ENCODE peak calls at places on chromosome 21, in ten cellular contexts. One of them, this sample, is unnamed.

GRCh38 chr21:45519182-45519581 is 23.1 kb downstream of the SLC19A1 start:
- DNase-seq in neural crest cell: no peak
- DNase-seq in pancreas: no peak
- DNase-seq in GM18507: no peak
- DNase-seq in cardiac fibroblast: no peak
- DNase-seq in stimulated activated CD4-positive, alpha-beta T cell treated with anti-CD3 and anti-CD28 coated beads, Interleukin-2, amount 100 ng/mL, for 48 hours: no peak
- DNase-seq in HEK293T: no peak
- DNase-seq in NCI-H1694 treated with DMSO at 0.1 percent for 48 hours: no peak
- DNase-seq in GM13976: no peak
- DNase-seq in NCI-H1092: no peak
- DNase-seq in this sample: no peak

GRCh38 chr21:34796518-34797201 is 127.9 kb downstream of the CLIC6 start:
- DNase-seq in neural crest cell: no peak
- DNase-seq in pancreas: no peak
- DNase-seq in GM18507: no peak
- DNase-seq in cardiac fibroblast: no peak
- DNase-seq in stimulated activated CD4-positive, alpha-beta T cell treated with anti-CD3 and anti-CD28 coated beads, Interleukin-2, amount 100 ng/mL, for 48 hours: no peak
- DNase-seq in HEK293T: no peak
- DNase-seq in NCI-H1694 treated with DMSO at 0.1 percent for 48 hours: no peak
- DNase-seq in GM13976: no peak
- DNase-seq in NCI-H1092: peak; percentile 15
- DNase-seq in this sample: no peak

GRCh38 chr21:38760017-38760761 is 45.5 kb upstream of the ETS2 start:
- DNase-seq in neural crest cell: no peak
- DNase-seq in pancreas: no peak
- DNase-seq in GM18507: no peak
- DNase-seq in cardiac fibroblast: no peak
- DNase-seq in stimulated activated CD4-positive, alpha-beta T cell treated with anti-CD3 and anti-CD28 coated beads, Interleukin-2, amount 100 ng/mL, for 48 hours: no peak
- DNase-seq in HEK293T: no peak
- DNase-seq in NCI-H1694 treated with DMSO at 0.1 percent for 48 hours: no peak
- DNase-seq in GM13976: no peak
- DNase-seq in NCI-H1092: no peak
- DNase-seq in this sample: no peak

GRCh38 chr21:30831194-30831765 is 1.7 kb upstream of the KRTAP7-1 start:
- DNase-seq in neural crest cell: peak; percentile 12
- DNase-seq in pancreas: no peak
- DNase-seq in GM18507: no peak
- DNase-seq in cardiac fibroblast: peak; percentile 22
- DNase-seq in stimulated activated CD4-positive, alpha-beta T cell treated with anti-CD3 and anti-CD28 coated beads, Interleukin-2, amount 100 ng/mL, for 48 hours: peak; percentile 36
- DNase-seq in HEK293T: peak; percentile 26
- DNase-seq in NCI-H1694 treated with DMSO at 0.1 percent for 48 hours: peak; percentile 19
- DNase-seq in GM13976: peak; percentile 29
- DNase-seq in NCI-H1092: no peak
- DNase-seq in this sample: no peak

GRCh38 chr21:18451679-18452078 is 48.1 kb upstream of the TMPRSS15 start:
- DNase-seq in neural crest cell: no peak
- DNase-seq in pancreas: no peak
- DNase-seq in GM18507: no peak
- DNase-seq in cardiac fibroblast: no peak
- DNase-seq in stimulated activated CD4-positive, alpha-beta T cell treated with anti-CD3 and anti-CD28 coated beads, Interleukin-2, amount 100 ng/mL, for 48 hours: no peak
- DNase-seq in HEK293T: no peak
- DNase-seq in NCI-H1694 treated with DMSO at 0.1 percent for 48 hours: no peak
- DNase-seq in GM13976: no peak
- DNase-seq in NCI-H1092: no peak
- DNase-seq in this sample: no peak

GRCh38 chr21:45991606-45992301 is 10.2 kb downstream of the COL6A1 start:
- DNase-seq in neural crest cell: no peak
- DNase-seq in pancreas: peak; percentile 10
- DNase-seq in GM18507: no peak
- DNase-seq in cardiac fibroblast: no peak
- DNase-seq in stimulated activated CD4-positive, alpha-beta T cell treated with anti-CD3 and anti-CD28 coated beads, Interleukin-2, amount 100 ng/mL, for 48 hours: no peak
- DNase-seq in HEK293T: no peak
- DNase-seq in NCI-H1694 treated with DMSO at 0.1 percent for 48 hours: no peak
- DNase-seq in GM13976: no peak
- DNase-seq in NCI-H1092: no peak
- DNase-seq in this sample: peak; percentile 8

GRCh38 chr21:43866659-43867331 is 1.8 kb downstream of the AGPAT3 start:
- DNase-seq in neural crest cell: no peak
- DNase-seq in pancreas: peak; percentile 57
- DNase-seq in GM18507: peak; percentile 51
- DNase-seq in cardiac fibroblast: peak; percentile 9
- DNase-seq in stimulated activated CD4-positive, alpha-beta T cell treated with anti-CD3 and anti-CD28 coated beads, Interleukin-2, amount 100 ng/mL, for 48 hours: peak; percentile 42
- DNase-seq in HEK293T: no peak
- DNase-seq in NCI-H1694 treated with DMSO at 0.1 percent for 48 hours: no peak
- DNase-seq in GM13976: peak; percentile 84
- DNase-seq in NCI-H1092: no peak
- DNase-seq in this sample: peak; percentile 35

GRCh38 chr21:42850866-42851391 is 28.4 kb downstream of the WDR4 start:
- DNase-seq in neural crest cell: no peak
- DNase-seq in pancreas: no peak
- DNase-seq in GM18507: peak; percentile 35
- DNase-seq in cardiac fibroblast: peak; percentile 16
- DNase-seq in stimulated activated CD4-positive, alpha-beta T cell treated with anti-CD3 and anti-CD28 coated beads, Interleukin-2, amount 100 ng/mL, for 48 hours: peak; percentile 20
- DNase-seq in HEK293T: peak; percentile 80
- DNase-seq in NCI-H1694 treated with DMSO at 0.1 percent for 48 hours: no peak
- DNase-seq in GM13976: peak; percentile 75
- DNase-seq in NCI-H1092: no peak
- DNase-seq in this sample: peak; percentile 90

GRCh38 chr21:41369105-41369914 is 7.5 kb downstream of the MX2 start:
- DNase-seq in neural crest cell: peak; percentile 14
- DNase-seq in pancreas: no peak
- DNase-seq in GM18507: no peak
- DNase-seq in cardiac fibroblast: peak; percentile 3
- DNase-seq in stimulated activated CD4-positive, alpha-beta T cell treated with anti-CD3 and anti-CD28 coated beads, Interleukin-2, amount 100 ng/mL, for 48 hours: no peak
- DNase-seq in HEK293T: no peak
- DNase-seq in NCI-H1694 treated with DMSO at 0.1 percent for 48 hours: no peak
- DNase-seq in GM13976: peak; percentile 78
- DNase-seq in NCI-H1092: peak; percentile 39
- DNase-seq in this sample: no peak

GRCh38 chr21:27649746-27650145 is 682.9 kb upstream of the ADAMTS5 start:
- DNase-seq in neural crest cell: no peak
- DNase-seq in pancreas: no peak
- DNase-seq in GM18507: no peak
- DNase-seq in cardiac fibroblast: peak; percentile 59
- DNase-seq in stimulated activated CD4-positive, alpha-beta T cell treated with anti-CD3 and anti-CD28 coated beads, Interleukin-2, amount 100 ng/mL, for 48 hours: no peak
- DNase-seq in HEK293T: no peak
- DNase-seq in NCI-H1694 treated with DMSO at 0.1 percent for 48 hours: no peak
- DNase-seq in GM13976: no peak
- DNase-seq in NCI-H1092: no peak
- DNase-seq in this sample: no peak

GRCh38 chr21:35614412-35614901 is 445.9 kb downstream of the SETD4 start:
- DNase-seq in neural crest cell: no peak
- DNase-seq in pancreas: no peak
- DNase-seq in GM18507: no peak
- DNase-seq in cardiac fibroblast: peak; percentile 87
- DNase-seq in stimulated activated CD4-positive, alpha-beta T cell treated with anti-CD3 and anti-CD28 coated beads, Interleukin-2, amount 100 ng/mL, for 48 hours: no peak
- DNase-seq in HEK293T: no peak
- DNase-seq in NCI-H1694 treated with DMSO at 0.1 percent for 48 hours: no peak
- DNase-seq in GM13976: no peak
- DNase-seq in NCI-H1092: no peak
- DNase-seq in this sample: no peak

GRCh38 chr21:26916799-26917198 is 50.1 kb downstream of the ADAMTS5 start:
- DNase-seq in neural crest cell: no peak
- DNase-seq in pancreas: no peak
- DNase-seq in GM18507: no peak
- DNase-seq in cardiac fibroblast: no peak
- DNase-seq in stimulated activated CD4-positive, alpha-beta T cell treated with anti-CD3 and anti-CD28 coated beads, Interleukin-2, amount 100 ng/mL, for 48 hours: no peak
- DNase-seq in HEK293T: no peak
- DNase-seq in NCI-H1694 treated with DMSO at 0.1 percent for 48 hours: no peak
- DNase-seq in GM13976: no peak
- DNase-seq in NCI-H1092: no peak
- DNase-seq in this sample: no peak

GRCh38 chr21:46003575-46004007 is 22.0 kb downstream of the COL6A1 start:
- DNase-seq in neural crest cell: no peak
- DNase-seq in pancreas: peak; percentile 11
- DNase-seq in GM18507: no peak
- DNase-seq in cardiac fibroblast: no peak
- DNase-seq in stimulated activated CD4-positive, alpha-beta T cell treated with anti-CD3 and anti-CD28 coated beads, Interleukin-2, amount 100 ng/mL, for 48 hours: no peak
- DNase-seq in HEK293T: no peak
- DNase-seq in NCI-H1694 treated with DMSO at 0.1 percent for 48 hours: no peak
- DNase-seq in GM13976: no peak
- DNase-seq in NCI-H1092: no peak
- DNase-seq in this sample: no peak